ENCODE peak calls at places on chromosomes 4 and X, in eight cellular contexts. L is HT-29; A is COLO829; Q is heart left ventricle; S is stimulated activated CD8-positive, alpha-beta memory T cell treated with anti-CD3 and anti-CD28 coated beads, Interleukin-15, amount 100 ng/mL, for 4 hours; D is NCI-H1092; H is ecto neural progenitor cell; M is K562. U is an unnamed sample.

GRCh38 chr4:159297088-159297487 is 194.2 kb downstream of the RAPGEF2 start:
- DNase-seq in L (no peak), A (no peak), Q (no peak), S (no peak), D (no peak), H (no peak), M (no peak), U (no peak)

GRCh38 chr4:147727476-147728028 is 4.3 kb upstream of the ARHGAP10 start:
- DNase-seq in L (no peak), A (no peak), Q (no peak), S (no peak), D (no peak), H (no peak), M (no peak), U (no peak)

GRCh38 chrX:137428777-137429564 is 137.0 kb upstream of the ZIC3 start:
- DNase-seq in L (no peak), A (no peak), Q (no peak), S (no peak), D (no peak), H (peak; percentile 70), M (no peak), U (no peak)

GRCh38 chr4:173535932-173536331 is 5.9 kb upstream of the HAND2 start:
- DNase-seq in L (no peak), A (no peak), Q (no peak), S (no peak), D (no peak), H (no peak), M (no peak), U (no peak)

GRCh38 chr4:7872264-7872771 is 67.3 kb downstream of the AFAP1 start:
- DNase-seq in L (no peak), A (no peak), Q (no peak), S (no peak), D (peak; percentile 39), H (no peak), M (no peak), U (peak; percentile 55)

GRCh38 chr4:33930497-33930896 is 2313.8 kb downstream of the ARAP2 start:
- DNase-seq in L (no peak), A (no peak), Q (no peak), S (no peak), D (no peak), H (no peak), M (no peak), U (no peak)

GRCh38 chr4:6169239-6169638 is 31.1 kb downstream of the JAKMIP1 start:
- DNase-seq in L (peak; percentile 16), A (no peak), Q (no peak), S (no peak), D (no peak), H (no peak), M (no peak), U (no peak)

GRCh38 chr4:20878806-20879205 is 178.5 kb downstream of the PACRGL start:
- DNase-seq in L (no peak), A (no peak), Q (no peak), S (no peak), D (no peak), H (no peak), M (no peak), U (no peak)

GRCh38 chrX:68504237-68504636 is 5.4 kb downstream of the YIPF6 start:
- DNase-seq in L (no peak), A (no peak), Q (no peak), S (peak; percentile 30), D (no peak), H (no peak), M (peak; percentile 17), U (no peak)

U was measured in tibial nerve.